ENCODE peak calls at places on chromosomes 13 and 19, in six cellular contexts. L is mesendoderm, N is RWPE1, J is Panc1, U is A549, B is lung. S is an unnamed sample.

GRCh38 chr13:22937241-22937640 is 243.5 kb upstream of the SGCG start:
- DNase-seq in L (no peak), N (no peak), J (no peak), U (no peak), B (no peak), S (no peak)

GRCh38 chr13:23724196-23724970 is 154.2 kb downstream of the TNFRSF19 start:
- DNase-seq in L (peak; percentile 27), N (no peak), J (no peak), U (no peak), B (no peak), S (no peak)

GRCh38 chr13:46605824-46606554 is 53.0 kb downstream of the LRCH1 start:
- DNase-seq in L (no peak), N (no peak), J (no peak), U (no peak), B (no peak), S (no peak)

GRCh38 chr19:23436944-23437343 is 41.7 kb upstream of the ZNF91 start:
- DNase-seq in L (peak; percentile 54), N (no peak), J (no peak), U (peak; percentile 10), B (no peak), S (no peak)

GRCh38 chr19:16920816-16921529 is 32.2 kb downstream of the F2RL3 start:
- DNase-seq in L (peak; percentile 13), N (peak; percentile 89), J (no peak), U (no peak), B (no peak), S (no peak)

GRCh38 chr13:112145221-112146072 is 78.5 kb downstream of the SOX1 start:
- DNase-seq in L (no peak), N (no peak), J (no peak), U (no peak), B (no peak), S (no peak)

GRCh38 chr19:48274173-48274572 is 4.3 kb downstream of the ZNF114 start:
- DNase-seq in L (no peak), N (no peak), J (no peak), U (no peak), B (no peak), S (no peak)

GRCh38 chr13:41934994-41935393 is 25.9 kb downstream of the VWA8 start:
- DNase-seq in L (no peak), N (no peak), J (no peak), U (no peak), B (no peak), S (no peak)

GRCh38 chr19:18995804-18996241 is 37.5 kb downstream of the SUGP2 start:
- DNase-seq in L (peak; percentile 94), N (peak; percentile 75), J (no peak), U (peak; percentile 65), B (peak; percentile 65), S (peak; percentile 19)

GRCh38 chr19:29115181-29115580 is 97.8 kb downstream of the UQCRFS1 start:
- DNase-seq in L (no peak), N (no peak), J (no peak), U (no peak), B (no peak), S (no peak)

GRCh38 chr13:112968910-112969691 is at the start of gene MCF2L:
- DNase-seq in L (peak; percentile 74), N (no peak), J (no peak), U (peak; percentile 27), B (peak; percentile 41), S (no peak)

GRCh38 chr13:43156916-43157315 is 133.5 kb downstream of the DNAJC15 start:
- DNase-seq in L (no peak), N (no peak), J (no peak), U (no peak), B (no peak), S (no peak)

GRCh38 chr13:20064128-20064527 is 96.7 kb downstream of the GJA3 start:
- DNase-seq in L (no peak), N (no peak), J (no peak), U (no peak), B (no peak), S (no peak)

GRCh38 chr13:48542581-48543341 is 9.9 kb upstream of the RCBTB2 start:
- DNase-seq in L (peak; percentile 63), N (no peak), J (no peak), U (no peak), B (no peak), S (no peak)

GRCh38 chr13:42333613-42334328 is 61.8 kb downstream of the AKAP11 start:
- DNase-seq in L (peak; percentile 73), N (peak; percentile 40), J (peak; percentile 20), U (peak; percentile 3), B (no peak), S (no peak)

GRCh38 chr13:39684531-39685137 is 29.2 kb downstream of the COG6 start:
- DNase-seq in L (peak; percentile 35), N (peak; percentile 25), J (no peak), U (peak; percentile 3), B (no peak), S (no peak)

GRCh38 chr19:12838182-12838890 is at the start of gene MAST1:
- DNase-seq in L (peak; percentile 66), N (no peak), J (no peak), U (no peak), B (no peak), S (no peak)

GRCh38 chr19:31220540-31220939 is 128.7 kb downstream of the TSHZ3 start:
- DNase-seq in L (peak; percentile 70), N (no peak), J (no peak), U (no peak), B (no peak), S (no peak)

GRCh38 chr13:24035411-24035810 is 125.1 kb upstream of the SPATA13 start:
- DNase-seq in L (no peak), N (no peak), J (no peak), U (no peak), B (peak; percentile 19), S (no peak)

GRCh38 chr19:55453861-55454260 is 7.6 kb downstream of the ISOC2 start:
- DNase-seq in L (no peak), N (no peak), J (no peak), U (no peak), B (no peak), S (no peak)

GRCh38 chr19:55676384-55676783 is 1.4 kb downstream of the EPN1 start:
- DNase-seq in L (no peak), N (no peak), J (no peak), U (no peak), B (no peak), S (peak; percentile 18)

GRCh38 chr13:60329221-60329983 is 67.6 kb upstream of the TDRD3 start:
- DNase-seq in L (peak; percentile 84), N (peak; percentile 22), J (peak; percentile 10), U (no peak), B (peak; percentile 32), S (no peak)

GRCh38 chr13:53138369-53139036 is 109.9 kb downstream of the OLFM4 start:
- DNase-seq in L (peak; percentile 30), N (no peak), J (no peak), U (no peak), B (no peak), S (no peak)

GRCh38 chr19:55440411-55441105 is 2.5 kb downstream of the SHISA7 start:
- DNase-seq in L (peak; percentile 60), N (no peak), J (no peak), U (no peak), B (no peak), S (no peak)

GRCh38 chr13:41652735-41653361 is 195.5 kb downstream of the RGCC start:
- DNase-seq in L (peak; percentile 42), N (peak; percentile 41), J (no peak), U (peak; percentile 7), B (no peak), S (no peak)

DNA sequence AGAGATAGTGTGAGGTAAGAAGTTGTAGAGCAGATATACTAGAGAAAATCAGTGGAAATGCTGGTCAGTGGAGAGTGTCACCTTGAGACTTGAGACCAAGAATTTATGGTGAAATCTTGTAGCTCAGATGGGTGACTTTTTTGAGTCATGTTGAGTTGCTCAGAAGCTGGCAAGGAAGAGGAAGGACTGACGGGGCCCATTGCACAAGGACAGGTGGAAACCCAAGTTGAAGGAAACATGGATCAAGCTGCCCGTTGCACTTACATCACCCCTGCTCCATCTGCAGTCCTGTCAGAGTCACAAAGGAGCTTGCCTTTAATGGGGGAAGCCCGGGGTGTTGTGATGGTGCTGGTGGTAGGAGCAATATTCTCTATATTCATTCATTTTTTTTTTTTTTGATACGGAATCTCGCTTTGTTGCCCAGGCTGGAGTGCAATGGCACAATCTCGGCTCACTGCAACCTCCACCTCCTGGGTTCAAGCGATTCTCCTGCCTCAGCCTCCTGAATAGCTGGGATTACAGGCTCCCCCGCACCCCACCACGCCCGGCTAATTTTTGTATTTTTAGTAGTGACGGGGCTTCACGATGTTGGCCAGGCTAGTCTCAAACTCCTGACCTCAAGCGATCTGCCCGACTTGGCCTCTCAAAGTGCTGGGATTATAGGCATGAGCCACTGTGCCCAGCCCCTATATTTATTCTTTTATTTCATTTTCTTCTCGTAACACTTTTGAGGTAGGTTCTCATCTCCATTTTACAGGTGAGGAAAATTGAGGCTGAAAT is 27.4 kb downstream of the UBAC2 start:
- DNase-seq in L (no peak), N (no peak), J (no peak), U (no peak), B (no peak), S (no peak)
- H3K27ac ChIP-seq in L (no peak overlapping the region), N (peak overlapping the region; percentile 54), J (peak overlapping the region; percentile 42), U (no peak overlapping the region), B (no peak overlapping the region), S (no peak overlapping the region)

GRCh38 chr13:80463673-80464352 is 122.9 kb upstream of the SPRY2 start:
- DNase-seq in L (no peak), N (no peak), J (no peak), U (no peak), B (no peak), S (no peak)

GRCh38 chr13:80473695-80474094 is 132.8 kb upstream of the SPRY2 start:
- DNase-seq in L (no peak), N (peak; percentile 80), J (peak; percentile 71), U (peak; percentile 57), B (no peak), S (no peak)

GRCh38 chr13:80469841-80470378 is 129.0 kb upstream of the SPRY2 start:
- DNase-seq in L (no peak), N (peak; percentile 73), J (peak; percentile 53), U (peak; percentile 32), B (peak; percentile 59), S (no peak)

GRCh38 chr13:80465321-80465720 is 124.4 kb upstream of the SPRY2 start:
- DNase-seq in L (no peak), N (no peak), J (no peak), U (no peak), B (no peak), S (no peak)

GRCh38 chr13:80469105-80469840 is 128.3 kb upstream of the SPRY2 start:
- DNase-seq in L (no peak), N (no peak), J (no peak), U (no peak), B (no peak), S (no peak)
- H3K27ac ChIP-seq in L (no peak overlapping the region), N (peak overlapping the region; percentile 94), J (no peak overlapping the region), U (peak overlapping the region; percentile 87), B (peak overlapping the region; percentile 89), S (no peak overlapping the region)

GRCh38 chr19:44845286-44845611 is 848 bp upstream of the NECTIN2 start:
- DNase-seq in L (no peak), N (no peak), J (no peak), U (no peak), B (no peak), S (no peak)
- H3K27ac ChIP-seq in L (no peak overlapping the region), N (peak overlapping the region; percentile 82), J (peak overlapping the region; percentile 83), U (peak overlapping the region; percentile 78), B (peak overlapping the region; percentile 90), S (peak overlapping the region; percentile 46)

DNA sequence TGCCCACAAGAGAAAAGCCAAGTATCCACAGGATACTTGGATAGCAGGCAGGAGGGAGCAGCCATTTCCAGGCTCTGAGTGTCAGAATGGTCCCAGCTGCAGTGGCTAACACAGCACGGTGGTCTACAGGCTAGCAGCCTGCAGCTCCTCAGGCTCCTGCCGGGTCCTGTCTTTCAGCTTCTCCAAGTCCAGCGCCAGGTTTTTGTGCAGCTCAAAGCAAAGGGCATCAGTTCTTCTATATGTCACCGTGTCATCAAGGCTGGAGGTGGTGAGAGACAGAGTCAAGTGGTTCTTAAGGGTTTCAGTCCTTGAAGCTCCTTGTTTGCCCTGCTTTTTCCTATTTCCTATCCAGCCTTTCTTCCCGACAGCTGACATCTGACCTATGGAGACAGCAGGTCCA is 188.6 kb downstream of the NUFIP1 start:
- DNase-seq in L (no peak), N (no peak), J (no peak), U (no peak), B (no peak), S (no peak)
- H3K27ac ChIP-seq in L (no peak overlapping the region), N (no peak overlapping the region), J (no peak overlapping the region), U (no peak overlapping the region), B (no peak overlapping the region), S (no peak overlapping the region)